ENCODE peak calls at places on chromosomes 3 and 15, in four cellular contexts. A, N, Y and U are unnamed samples.

GRCh38 chr3:187242435-187242834 is 45.1 kb downstream of the RTP1 start:
- DNase-seq in A (no peak), N (no peak), Y (no peak), U (no peak)

GRCh38 chr3:116135462-116135861 is 309.8 kb downstream of the LSAMP start:
- DNase-seq in A (peak), N (no peak), Y (peak), U (no peak)

GRCh38 chr3:165642761-165643432 is 194.3 kb downstream of the BCHE start:
- DNase-seq in A (no peak), N (peak), Y (peak), U (peak)

GRCh38 chr3:55521086-55522060 is 34.3 kb upstream of the WNT5A start:
- DNase-seq in A (no peak), N (no peak), Y (no peak), U (no peak)

GRCh38 chr15:85941186-85941855 is 138.3 kb upstream of the AGBL1 start:
- DNase-seq in A (no peak), N (no peak), Y (peak), U (no peak)

GRCh38 chr3:20258371-20258770 is 72.4 kb upstream of the SGO1 start:
- DNase-seq in A (no peak), N (no peak), Y (no peak), U (no peak)

GRCh38 chr3:52299815-52300611 is 12.4 kb downstream of the GLYCTK start:
- DNase-seq in A (peak), N (no peak), Y (peak), U (peak)

GRCh38 chr15:52076889-52077781 is 35.4 kb downstream of the BCL2L10 start:
- DNase-seq in A (no peak), N (peak), Y (peak), U (peak)

GRCh38 chr3:27939940-27940339 is 217.8 kb upstream of the EOMES start:
- DNase-seq in A (no peak), N (no peak), Y (no peak), U (peak)

GRCh38 chr3:170555329-170555728 is 30.5 kb downstream of the SLC7A14 start:
- DNase-seq in A (no peak), N (no peak), Y (no peak), U (no peak)

GRCh38 chr3:194446172-194446571 is 40.6 kb downstream of the ATP13A3 start:
- DNase-seq in A (no peak), N (no peak), Y (no peak), U (no peak)

GRCh38 chr15:42137461-42138261 is 18.8 kb downstream of the PLA2G4F start:
- DNase-seq in A (no peak), N (peak), Y (no peak), U (no peak)

GRCh38 chr3:17387108-17387507 is 355.3 kb downstream of the TBC1D5 start:
- DNase-seq in A (no peak), N (no peak), Y (no peak), U (no peak)

GRCh38 chr15:68578960-68579935 is at the start of gene CORO2B:
- DNase-seq in A (peak), N (no peak), Y (no peak), U (peak)

GRCh38 chr15:63046927-63047760 is 4.6 kb downstream of the TPM1 start:
- DNase-seq in A (no peak), N (no peak), Y (no peak), U (no peak)

GRCh38 chr15:75884041-75884440 is 19.6 kb upstream of the FBXO22 start:
- DNase-seq in A (no peak), N (no peak), Y (no peak), U (no peak)

GRCh38 chr3:72205297-72205696 is 420.3 kb upstream of the PROK2 start:
- DNase-seq in A (no peak), N (no peak), Y (no peak), U (no peak)

GRCh38 chr3:149579838-149580542 is 77.8 kb downstream of the WWTR1 start:
- DNase-seq in A (no peak), N (peak), Y (no peak), U (no peak)
- TF ChIP-seq POLR2A in A (no peak), N (no peak), Y (no peak), U (no peak)

DNA sequence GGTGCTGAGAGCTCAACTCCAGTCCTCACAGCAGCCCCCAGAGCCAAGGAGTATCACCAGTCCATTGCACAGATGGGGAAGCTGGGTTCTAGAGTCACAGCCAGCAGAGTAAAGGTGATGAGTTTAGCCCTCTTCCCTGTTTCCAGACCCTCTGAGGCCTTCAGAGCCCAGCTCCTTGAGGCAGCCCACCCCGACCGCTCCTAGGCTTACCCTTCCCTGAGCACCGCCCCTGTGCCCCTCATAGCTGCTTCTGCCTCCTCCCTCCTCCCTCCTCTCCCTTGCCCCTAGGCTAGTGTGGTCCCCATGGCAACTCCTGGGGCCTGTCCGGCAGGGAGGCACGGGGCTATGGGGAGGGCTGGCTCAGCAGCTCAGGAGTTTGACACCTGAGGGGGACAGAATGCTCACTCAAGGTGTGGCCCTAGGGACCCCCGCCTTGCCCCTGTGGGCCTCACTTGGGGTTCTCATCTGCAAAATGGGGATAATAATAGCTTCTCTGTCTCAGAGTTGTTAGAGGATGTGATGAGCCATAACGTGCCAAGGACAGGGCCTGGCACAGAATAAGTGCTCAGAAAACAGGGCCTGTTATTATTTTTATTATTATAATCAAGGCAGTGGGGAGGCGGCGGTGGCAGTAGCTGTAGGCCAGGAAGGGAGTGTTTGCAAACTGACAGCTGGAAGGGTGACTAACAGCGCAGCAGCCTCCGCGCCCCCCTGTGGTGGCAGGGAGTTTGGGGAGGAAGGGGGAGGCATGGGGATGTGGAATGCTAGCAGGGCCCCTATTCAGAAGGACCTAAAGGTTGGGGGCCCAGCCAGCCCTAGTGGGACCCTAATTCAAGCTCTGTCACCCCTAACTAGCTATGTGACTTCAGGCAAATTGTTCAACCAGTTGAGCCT is 11.5 kb downstream of the CSK start:
- DNase-seq in A (no peak), N (no peak), Y (no peak), U (peak)
- TF ChIP-seq POLR2A in A (no peak), N (no peak), Y (no peak), U (no peak)

GRCh38 chr15:67542192-67542461 is 376 bp upstream of the MAP2K5 start:
- DNase-seq in A (no peak), N (no peak), Y (no peak), U (no peak)

GRCh38 chr15:67544475-67544874 is 2.0 kb downstream of the MAP2K5 start:
- DNase-seq in A (no peak), N (no peak), Y (no peak), U (no peak)

GRCh38 chr15:67545864-67546263 is 3.4 kb downstream of the MAP2K5 start:
- DNase-seq in A (no peak), N (no peak), Y (no peak), U (no peak)

GRCh38 chr15:67543348-67543718 is 830 bp downstream of the MAP2K5 start:
- DNase-seq in A (peak), N (no peak), Y (peak), U (no peak)

DNA sequence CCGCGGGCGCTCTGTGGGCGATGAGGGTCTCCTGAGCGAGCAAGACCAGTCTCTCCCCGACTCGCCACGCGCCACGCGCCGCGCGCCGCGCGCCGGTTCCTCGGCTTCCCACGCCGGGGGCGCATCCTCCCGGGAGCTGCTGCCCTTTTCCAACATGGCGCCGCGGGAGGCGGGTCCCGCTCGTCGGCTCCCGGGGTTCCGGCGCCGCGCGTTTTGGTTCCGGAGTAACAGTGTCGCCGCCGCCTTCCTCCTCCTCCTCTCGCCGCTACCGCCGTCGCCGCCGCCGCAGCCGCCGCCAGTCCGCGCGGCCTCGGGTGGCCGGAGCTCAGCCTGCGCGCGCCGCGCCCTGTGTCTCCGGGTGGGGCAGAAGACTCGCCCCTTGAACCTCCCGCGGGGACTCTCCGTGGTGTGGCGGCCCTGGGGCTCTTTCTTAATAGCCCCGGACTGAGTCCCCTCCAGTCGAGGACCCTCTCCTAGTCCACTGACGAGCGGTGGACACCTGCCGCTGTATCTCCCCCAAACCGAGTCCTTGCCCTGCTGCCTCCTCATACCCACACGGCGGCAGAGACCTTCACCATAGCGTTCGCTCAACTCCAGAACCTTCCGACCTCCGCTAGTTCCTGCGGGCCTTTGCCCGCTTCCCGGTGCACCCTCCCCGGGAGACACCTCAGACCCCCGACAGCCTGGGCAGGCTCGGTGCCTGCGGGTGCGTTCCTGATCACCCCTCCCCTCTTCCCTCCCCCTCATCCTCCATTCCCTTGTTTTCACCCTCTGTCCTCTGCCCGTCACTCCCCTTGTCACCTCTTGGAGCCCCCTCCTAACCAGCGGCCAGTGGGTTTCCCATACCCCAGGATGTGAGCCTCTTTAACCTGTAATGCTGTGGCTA is at the start of gene MAP2K5:
- DNase-seq in A (peak), N (no peak), Y (peak), U (peak)
- TF ChIP-seq POLR2A in A (peak), N (peak), Y (peak), U (peak)

GRCh38 chr3:58332575-58333179 is at the start of gene PXK:
- DNase-seq in A (peak), N (peak), Y (peak), U (peak)
- TF ChIP-seq POLR2A in A (no peak), N (no peak), Y (peak), U (no peak)

GRCh38 chr3:196643201-196643749 is 3.8 kb downstream of the NRROS start:
- DNase-seq in A (peak), N (no peak), Y (peak), U (no peak)
- TF ChIP-seq POLR2A in A (no peak), N (no peak), Y (no peak), U (no peak)